ENCODE peak calls at places on chromosomes 16 and 17, in four cellular contexts. W is prostate gland; Q is activated effector memory CD4-positive, alpha-beta T cell treated with Interleukin-2 at 50 U/mL for 16 hours; H is GM04504. R is an unnamed sample.

GRCh38 chr16:53784312-53784711 is 80.4 kb downstream of the FTO start:
- DNase-seq in W (no peak), Q (no peak), H (no peak), R (no peak)

GRCh38 chr17:68344701-68345136 is 53.4 kb downstream of the ARSG start:
- DNase-seq in W (no peak), Q (peak), H (no peak), R (peak)

GRCh38 chr16:2003827-2004641 is 5.6 kb downstream of the ZNF598 start:
- DNase-seq in W (peak), Q (peak), H (no peak), R (peak)

GRCh38 chr16:24820522-24820921 is 25.2 kb upstream of the SLC5A11 start:
- DNase-seq in W (no peak), Q (no peak), H (no peak), R (no peak)

GRCh38 chr17:37405955-37406634 is 541 bp downstream of the ACACA start:
- DNase-seq in W (no peak), Q (no peak), H (no peak), R (no peak)

GRCh38 chr17:76528156-76528527 is 9.4 kb downstream of the CYGB start:
- DNase-seq in W (no peak), Q (no peak), H (no peak), R (no peak)

GRCh38 chr16:1174477-1175357 is 21.8 kb downstream of the CACNA1H start:
- DNase-seq in W (no peak), Q (no peak), H (no peak), R (no peak)

GRCh38 chr16:89785523-89786155 is 30.8 kb downstream of the FANCA start:
- DNase-seq in W (no peak), Q (peak), H (no peak), R (peak)

GRCh38 chr17:76094046-76094445 is 9.5 kb downstream of the EXOC7 start:
- DNase-seq in W (no peak), Q (no peak), H (no peak), R (no peak)

GRCh38 chr16:22300427-22301071 is 3.3 kb downstream of the POLR3E start:
- DNase-seq in W (peak), Q (peak), H (no peak), R (no peak)